ENCODE peak calls at places on chromosomes 11 and 22, in eight cellular contexts. One of them, this sample, is unnamed.

GRCh38 chr11:15505155-15505554 is 390.4 kb downstream of the INSC start:
- DNase-seq in ovary: no peak
- DNase-seq in Peyer's patch: no peak
- DNase-seq in stomach: no peak
- DNase-seq in uterus: no peak
- DNase-seq in body of pancreas: no peak
- DNase-seq in A549: no peak
- DNase-seq in suprapubic skin: no peak
- DNase-seq in this sample: no peak

GRCh38 chr11:74168838-74169237 is 2.0 kb downstream of the C2CD3 start:
- DNase-seq in ovary: no peak
- DNase-seq in uterus: no peak
- DNase-seq in body of pancreas: no peak
- DNase-seq in stomach: no peak
- DNase-seq in suprapubic skin: no peak
- DNase-seq in Peyer's patch: no peak
- DNase-seq in A549: no peak
- DNase-seq in this sample: no peak

GRCh38 chr11:126815111-126815510 is 185.5 kb downstream of the KIRREL3 start:
- DNase-seq in suprapubic skin: no peak
- DNase-seq in stomach: no peak
- DNase-seq in A549: no peak
- DNase-seq in body of pancreas: no peak
- DNase-seq in Peyer's patch: no peak
- DNase-seq in ovary: no peak
- DNase-seq in uterus: no peak
- DNase-seq in this sample: no peak

GRCh38 chr11:117621226-117621625 is 175.8 kb downstream of the DSCAML1 start:
- DNase-seq in ovary: no peak
- DNase-seq in stomach: no peak
- DNase-seq in suprapubic skin: no peak
- DNase-seq in body of pancreas: no peak
- DNase-seq in Peyer's patch: no peak
- DNase-seq in uterus: no peak
- DNase-seq in A549: peak; percentile 20
- DNase-seq in this sample: no peak

GRCh38 chr22:30575011-30575671 is 676 bp upstream of the GAL3ST1 start:
- DNase-seq in uterus: peak; percentile 62
- DNase-seq in stomach: peak; percentile 75
- DNase-seq in body of pancreas: peak; percentile 66
- DNase-seq in suprapubic skin: no peak
- DNase-seq in ovary: peak; percentile 42
- DNase-seq in A549: no peak
- DNase-seq in Peyer's patch: no peak
- DNase-seq in this sample: no peak

GRCh38 chr11:107609384-107610218 is 18.7 kb downstream of the ELMOD1 start:
- DNase-seq in A549: no peak
- DNase-seq in ovary: no peak
- DNase-seq in stomach: no peak
- DNase-seq in uterus: no peak
- DNase-seq in body of pancreas: no peak
- DNase-seq in Peyer's patch: no peak
- DNase-seq in suprapubic skin: no peak
- DNase-seq in this sample: no peak

GRCh38 chr11:78295991-78296930 is 107.5 kb downstream of the USP35 start:
- DNase-seq in Peyer's patch: no peak
- DNase-seq in suprapubic skin: no peak
- DNase-seq in A549: no peak
- DNase-seq in body of pancreas: no peak
- DNase-seq in ovary: no peak
- DNase-seq in stomach: no peak
- DNase-seq in uterus: no peak
- DNase-seq in this sample: no peak

GRCh38 chr22:24068377-24068680 is 57.2 kb downstream of the CABIN1 start:
- DNase-seq in Peyer's patch: no peak
- DNase-seq in A549: no peak
- DNase-seq in body of pancreas: no peak
- DNase-seq in ovary: no peak
- DNase-seq in stomach: no peak
- DNase-seq in suprapubic skin: no peak
- DNase-seq in uterus: no peak
- DNase-seq in this sample: no peak

GRCh38 chr22:50209893-50210292 is 9.1 kb downstream of the SELENOO start:
- DNase-seq in Peyer's patch: peak; percentile 72
- DNase-seq in A549: peak; percentile 52
- DNase-seq in suprapubic skin: no peak
- DNase-seq in stomach: peak; percentile 79
- DNase-seq in body of pancreas: peak; percentile 82
- DNase-seq in uterus: peak; percentile 65
- DNase-seq in ovary: peak; percentile 78
- DNase-seq in this sample: peak; percentile 46

GRCh38 chr11:122559734-122560382 is 95.7 kb upstream of the UBASH3B start:
- DNase-seq in suprapubic skin: no peak
- DNase-seq in A549: peak; percentile 90
- DNase-seq in stomach: no peak
- DNase-seq in Peyer's patch: no peak
- DNase-seq in body of pancreas: no peak
- DNase-seq in uterus: no peak
- DNase-seq in ovary: no peak
- DNase-seq in this sample: no peak

GRCh38 chr22:19874307-19875060 is 19.8 kb upstream of the GNB1L start:
- DNase-seq in Peyer's patch: no peak
- DNase-seq in stomach: peak; percentile 47
- DNase-seq in uterus: peak; percentile 19
- DNase-seq in A549: no peak
- DNase-seq in body of pancreas: peak; percentile 5
- DNase-seq in ovary: no peak
- DNase-seq in suprapubic skin: peak; percentile 80
- DNase-seq in this sample: no peak

DNA sequence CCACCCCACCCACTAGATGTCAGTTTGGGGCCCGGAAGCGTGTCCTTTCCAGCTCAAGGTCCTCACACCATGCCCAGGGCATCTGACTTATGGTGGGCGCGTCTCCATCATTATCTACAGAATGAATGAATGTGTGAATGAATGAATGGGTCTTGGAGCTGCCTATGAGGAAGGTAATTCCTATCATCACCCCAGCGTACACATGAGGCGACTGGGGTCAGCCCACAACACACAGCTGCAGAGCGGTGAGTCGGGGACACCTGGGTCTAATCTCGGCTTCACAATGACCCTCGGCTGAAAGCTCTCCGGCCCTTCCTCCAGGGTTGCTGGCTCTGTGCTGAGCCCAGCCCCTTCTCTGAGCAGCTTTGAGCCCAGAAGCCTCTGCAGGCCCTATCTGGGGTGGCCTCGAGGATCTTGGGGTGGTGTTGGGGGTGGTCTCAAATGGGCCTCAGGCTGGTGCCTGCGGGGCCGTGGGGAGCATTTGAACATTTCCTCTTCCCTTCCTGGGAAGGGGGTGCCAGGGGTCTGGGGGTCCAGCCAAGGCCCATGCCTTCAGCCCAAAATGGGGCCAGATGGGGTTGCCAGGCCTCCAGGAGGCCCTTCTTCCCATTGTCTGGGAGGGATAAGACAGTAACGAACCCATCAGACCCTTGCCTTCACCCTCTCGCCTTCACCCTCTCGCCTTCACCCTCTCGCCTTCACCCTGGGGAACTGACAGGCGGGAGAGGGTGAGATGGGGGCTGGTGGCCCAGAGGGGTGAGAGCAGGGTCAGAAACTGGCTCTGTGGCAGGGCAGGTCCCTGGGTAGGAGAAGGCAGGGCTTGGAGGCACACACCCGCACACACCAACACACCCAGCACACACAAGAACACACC is 82.4 kb downstream of the MYEOV start:
- DNase-seq in A549: no peak
- DNase-seq in body of pancreas: no peak
- DNase-seq in stomach: no peak
- DNase-seq in suprapubic skin: peak; percentile 57
- DNase-seq in Peyer's patch: no peak
- DNase-seq in uterus: no peak
- DNase-seq in ovary: peak; percentile 3
- DNase-seq in this sample: peak; percentile 33
- H3K4me1 ChIP-seq in A549: peaks cover 12% of the 10 kb centered on the region
- H3K4me1 ChIP-seq in body of pancreas: no peaks in the 10 kb centered on the region
- H3K4me1 ChIP-seq in stomach: peaks cover 13% of the 10 kb centered on the region
- H3K4me1 ChIP-seq in suprapubic skin: peaks cover 48% of the 10 kb centered on the region
- H3K4me1 ChIP-seq in Peyer's patch: no peaks in the 10 kb centered on the region
- H3K4me1 ChIP-seq in uterus: no peaks in the 10 kb centered on the region
- H3K4me1 ChIP-seq in ovary: no peaks in the 10 kb centered on the region
- H3K4me1 ChIP-seq in this sample: no peaks in the 10 kb centered on the region

GRCh38 chr11:65771589-65772112 is 9.1 kb downstream of the AP5B1 start:
- DNase-seq in A549: no peak
- DNase-seq in uterus: no peak
- DNase-seq in ovary: no peak
- DNase-seq in body of pancreas: no peak
- DNase-seq in suprapubic skin: no peak
- DNase-seq in Peyer's patch: no peak
- DNase-seq in stomach: no peak
- DNase-seq in this sample: no peak

GRCh38 chr11:65774525-65775306 is 6.1 kb downstream of the AP5B1 start:
- DNase-seq in suprapubic skin: peak; percentile 63
- DNase-seq in A549: no peak
- DNase-seq in body of pancreas: peak; percentile 23
- DNase-seq in ovary: no peak
- DNase-seq in Peyer's patch: no peak
- DNase-seq in stomach: peak; percentile 25
- DNase-seq in uterus: no peak
- DNase-seq in this sample: no peak

GRCh38 chr11:65776710-65777141 is 4.0 kb downstream of the AP5B1 start:
- DNase-seq in uterus: no peak
- DNase-seq in A549: no peak
- DNase-seq in Peyer's patch: no peak
- DNase-seq in stomach: peak; percentile 21
- DNase-seq in body of pancreas: peak; percentile 82
- DNase-seq in suprapubic skin: peak; percentile 43
- DNase-seq in ovary: no peak
- DNase-seq in this sample: peak; percentile 49

GRCh38 chr11:65776196-65776595 is 4.6 kb downstream of the AP5B1 start:
- DNase-seq in ovary: no peak
- DNase-seq in stomach: peak; percentile 29
- DNase-seq in A549: no peak
- DNase-seq in body of pancreas: peak; percentile 56
- DNase-seq in suprapubic skin: peak; percentile 77
- DNase-seq in Peyer's patch: no peak
- DNase-seq in uterus: no peak
- DNase-seq in this sample: peak; percentile 67

DNA sequence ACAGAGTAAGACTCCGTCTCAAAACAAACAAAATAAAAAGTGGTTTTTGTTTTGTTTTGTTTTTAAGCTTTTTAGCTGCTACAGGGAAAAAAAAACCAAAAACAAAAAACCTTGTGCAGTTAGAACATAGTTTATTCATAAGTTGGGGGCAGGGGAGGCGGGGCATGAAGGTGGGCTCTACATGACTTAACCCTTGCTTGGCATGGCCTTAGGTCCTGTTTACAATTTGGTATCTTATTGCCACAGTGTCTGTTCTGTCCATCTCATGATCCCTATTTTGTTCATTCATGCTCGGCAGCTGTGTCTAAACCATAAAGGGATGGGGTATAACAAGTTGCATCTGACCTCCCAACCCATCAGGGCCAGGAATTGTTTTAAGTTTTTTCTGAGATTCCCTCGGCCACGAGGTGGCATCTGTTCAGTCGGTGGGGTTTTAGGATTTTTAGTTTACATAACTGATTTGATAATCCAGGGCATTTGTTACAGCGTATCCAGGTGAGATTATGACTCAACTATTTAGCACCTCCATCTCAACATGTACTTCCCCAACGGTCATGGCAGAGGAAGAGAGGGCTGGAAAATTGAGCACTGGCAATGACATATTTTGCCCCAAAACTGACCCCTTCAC is 6.9 kb downstream of the AP5B1 start:
- DNase-seq in A549: no peak
- DNase-seq in ovary: no peak
- DNase-seq in body of pancreas: no peak
- DNase-seq in suprapubic skin: peak; percentile 35
- DNase-seq in uterus: no peak
- DNase-seq in Peyer's patch: no peak
- DNase-seq in stomach: peak; percentile 15
- DNase-seq in this sample: no peak
- TF ChIP-seq POLR2A in A549: no peak
- TF ChIP-seq POLR2A in ovary: no peak
- TF ChIP-seq POLR2A in body of pancreas: no peak
- TF ChIP-seq POLR2A in suprapubic skin: no peak
- TF ChIP-seq POLR2A in uterus: no peak
- TF ChIP-seq POLR2A in Peyer's patch: no peak
- TF ChIP-seq POLR2A in stomach: no peak
- TF ChIP-seq POLR2A in this sample: no peak

DNA sequence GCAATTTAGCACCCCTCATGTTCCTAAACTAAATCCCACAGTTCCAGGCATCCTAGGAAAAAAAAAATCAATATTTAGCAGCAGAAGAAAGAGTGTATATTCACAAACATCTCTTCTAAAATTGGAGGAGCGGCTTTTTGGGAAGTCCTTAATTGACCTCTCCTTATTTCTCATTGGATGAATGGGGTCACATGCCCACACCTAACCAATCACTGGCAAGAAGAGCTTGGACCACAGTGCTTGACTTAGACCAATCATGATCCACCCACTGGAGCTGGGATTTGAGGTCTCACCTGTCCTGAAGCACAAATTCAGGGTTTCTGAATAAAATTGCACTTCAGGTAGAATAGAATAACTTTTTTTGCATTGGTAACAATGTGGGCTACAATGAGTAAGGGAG is 16.0 kb downstream of the CD44 start:
- DNase-seq in Peyer's patch: no peak
- DNase-seq in stomach: no peak
- DNase-seq in ovary: no peak
- DNase-seq in body of pancreas: no peak
- DNase-seq in A549: no peak
- DNase-seq in uterus: no peak
- DNase-seq in suprapubic skin: no peak
- DNase-seq in this sample: no peak
- H3K4me1 ChIP-seq in Peyer's patch: peaks cover 28% of the 10 kb centered on the region
- H3K4me1 ChIP-seq in stomach: peaks cover 31% of the 10 kb centered on the region
- H3K4me1 ChIP-seq in ovary: no peaks in the 10 kb centered on the region
- H3K4me1 ChIP-seq in body of pancreas: peaks cover 59% of the 10 kb centered on the region
- H3K4me1 ChIP-seq in A549: peaks cover 56% of the 10 kb centered on the region
- H3K4me1 ChIP-seq in uterus: peaks cover 22% of the 10 kb centered on the region
- H3K4me1 ChIP-seq in suprapubic skin: peaks cover 98% of the 10 kb centered on the region
- H3K4me1 ChIP-seq in this sample: no peaks in the 10 kb centered on the region

DNA sequence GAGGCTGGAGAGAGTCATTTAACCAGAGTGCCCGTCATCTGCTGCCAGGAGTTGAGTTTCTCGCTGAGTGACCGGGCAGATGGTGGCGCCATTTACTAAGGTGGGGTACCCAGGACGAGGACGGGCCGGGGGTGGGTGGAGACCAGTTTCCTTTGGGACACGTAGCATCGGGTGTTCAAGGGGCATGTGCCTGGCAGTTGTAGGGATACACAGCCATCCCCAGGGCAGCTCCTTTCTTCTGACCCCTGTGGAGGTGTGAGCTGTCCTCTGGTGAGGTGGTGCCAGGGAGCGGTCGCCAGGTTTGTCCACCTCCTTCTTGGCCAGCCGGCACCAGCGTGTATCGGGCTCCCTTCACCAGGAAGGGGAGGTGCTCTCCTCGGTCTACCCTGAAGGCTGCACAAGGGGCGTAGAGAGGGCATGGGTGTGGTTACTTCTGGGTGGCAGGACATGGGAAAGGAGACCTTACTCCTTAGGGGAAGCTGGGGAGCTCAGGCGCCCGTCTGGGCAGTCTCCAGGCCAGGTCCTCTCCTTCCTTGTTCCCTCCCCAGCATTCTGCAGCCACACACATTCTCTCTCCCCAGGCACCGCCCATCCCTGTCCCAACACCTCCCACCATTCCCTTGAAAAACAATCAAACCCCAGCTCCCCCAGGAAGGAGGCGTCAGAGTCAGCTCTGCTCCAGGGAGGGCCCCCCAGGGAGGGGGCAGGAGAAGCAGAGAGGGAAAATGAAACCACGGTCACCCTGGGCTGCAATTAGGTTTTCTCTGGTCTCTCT is 10.3 kb upstream of the MB start:
- DNase-seq in body of pancreas: peak; percentile 91
- DNase-seq in A549: peak; percentile 94
- DNase-seq in uterus: peak; percentile 82
- DNase-seq in ovary: peak; percentile 83
- DNase-seq in suprapubic skin: peak; percentile 92
- DNase-seq in Peyer's patch: peak; percentile 61
- DNase-seq in stomach: peak; percentile 87
- DNase-seq in this sample: peak; percentile 86
- TF ChIP-seq POLR2A in body of pancreas: peak; percentile 97
- TF ChIP-seq POLR2A in A549: no peak
- TF ChIP-seq POLR2A in uterus: no peak
- TF ChIP-seq POLR2A in ovary: no peak
- TF ChIP-seq POLR2A in suprapubic skin: peak; percentile 7
- TF ChIP-seq POLR2A in Peyer's patch: peak; percentile 52
- TF ChIP-seq POLR2A in stomach: no peak
- TF ChIP-seq POLR2A in this sample: peak; percentile 61

This sample was measured in right lobe of liver.